ENCODE peak calls at places on chromosomes 4 and X, in five cellular contexts. J, A, O, Y and X are unnamed samples. For H3K9me3, the result is how much of the 10 kb centered on the place peaks cover.

GRCh38 chr4:97457253-97457652 is 686.0 kb downstream of the STPG2 start:
- DNase-seq in J (no peak), Y (no peak), O (no peak), A (no peak), X (no peak)

GRCh38 chr4:177322156-177322685 is 12.5 kb downstream of the NEIL3 start:
- DNase-seq in O (peak), Y (no peak), J (peak), A (no peak), X (no peak)

GRCh38 chr4:87491436-87491835 is 37.7 kb downstream of the SPARCL1 start:
- DNase-seq in A (no peak), Y (no peak), O (no peak), J (no peak), X (no peak)

GRCh38 chr4:53693909-53694308 is 102.6 kb upstream of the LNX1 start:
- DNase-seq in J (no peak), A (no peak), O (no peak), Y (no peak), X (no peak)

GRCh38 chr4:171484681-171485080 is 328.5 kb upstream of the GALNTL6 start:
- DNase-seq in A (no peak), J (no peak), Y (no peak), O (no peak), X (no peak)

GRCh38 chr4:174613979-174614378 is 91.7 kb upstream of the HPGD start:
- DNase-seq in J (no peak), A (no peak), Y (no peak), O (no peak), X (no peak)

GRCh38 chrX:7083468-7084396 is 63.8 kb upstream of the STS start:
- DNase-seq in J (peak), O (peak), Y (no peak), A (no peak), X (no peak)

GRCh38 chr4:8232748-8233147 is 33.7 kb downstream of the SH3TC1 start:
- DNase-seq in O (no peak), A (no peak), Y (no peak), J (no peak), X (no peak)

GRCh38 chr4:102789317-102789717 is 28.5 kb upstream of the MANBA start:
- DNase-seq in Y (no peak), O (no peak), J (peak), A (no peak), X (no peak)

GRCh38 chr4:41839945-41840854 is 91.7 kb upstream of the PHOX2B start:
- DNase-seq in Y (no peak), O (no peak), A (no peak), J (no peak), X (no peak)

GRCh38 chrX:149962859-149963757 is 24.8 kb upstream of the EOLA2 start:
- DNase-seq in Y (no peak), A (peak), O (peak), J (peak), X (peak)

GRCh38 chrX:153179131-153179530 is at the start of gene MAGEA1:
- DNase-seq in O (no peak), J (no peak), A (no peak), Y (no peak), X (no peak)

GRCh38 chr4:73902038-73902637 is 32.9 kb downstream of the CXCL1 start:
- DNase-seq in Y (no peak), O (peak), J (peak), A (no peak), X (no peak)

GRCh38 chrX:131068945-131069719 is 11.0 kb downstream of the ARHGAP36 start:
- DNase-seq in Y (no peak), O (peak), A (peak), J (no peak), X (peak)

GRCh38 chr4:189202182-189202868 is 738.3 kb upstream of the FRG1 start:
- DNase-seq in Y (no peak), O (peak), A (peak), J (peak), X (peak)

GRCh38 chrX:70038951-70039350 is 10.8 kb downstream of the AWAT2 start:
- DNase-seq in O (no peak), J (no peak), A (no peak), Y (no peak), X (no peak)

GRCh38 chr4:106775636-106776035 is 260.5 kb downstream of the DKK2 start:
- DNase-seq in O (no peak), Y (no peak), A (no peak), J (no peak), X (no peak)

GRCh38 chr4:4866833-4867744 is 7.6 kb downstream of the MSX1 start:
- DNase-seq in O (peak), J (no peak), A (peak), Y (no peak), X (no peak)

GRCh38 chr4:23775694-23776093 is 114.2 kb downstream of the PPARGC1A start:
- DNase-seq in J (no peak), Y (no peak), A (peak), O (no peak), X (no peak)

GRCh38 chr4:101649790-101650450 is 140.6 kb upstream of the BANK1 start:
- DNase-seq in Y (no peak), J (no peak), O (no peak), A (no peak), X (no peak)

GRCh38 chr4:94849901-94850300 is 92.1 kb downstream of the BMPR1B start:
- DNase-seq in Y (no peak), A (no peak), J (no peak), O (no peak), X (no peak)

GRCh38 chr4:164931551-164932324 is 45.7 kb downstream of the TRIM61 start:
- DNase-seq in O (no peak), J (no peak), A (no peak), Y (no peak), X (no peak)

GRCh38 chr4:21768349-21769310 is 179.9 kb downstream of the KCNIP4 start:
- DNase-seq in O (peak), J (peak), A (no peak), Y (no peak), X (peak)

GRCh38 chrX:115892787-115893671 is 277.5 kb upstream of the AGTR2 start:
- DNase-seq in J (peak), O (peak), Y (no peak), A (peak), X (no peak)

GRCh38 chr4:74473155-74473811 is 28.3 kb downstream of the AREG start:
- DNase-seq in J (peak), O (peak), A (no peak), Y (no peak), X (no peak)

GRCh38 chr4:40888916-40889315 is 139.2 kb downstream of the NSUN7 start:
- DNase-seq in A (no peak), J (no peak), O (no peak), Y (no peak), X (no peak)

GRCh38 chr4:145501051-145501660 is 19.5 kb downstream of the SMAD1 start:
- DNase-seq in O (no peak), Y (no peak), J (no peak), A (no peak), X (no peak)

GRCh38 chr4:72352746-72353145 is 216.3 kb downstream of the ADAMTS3 start:
- DNase-seq in J (no peak), A (no peak), Y (no peak), O (no peak), X (no peak)

GRCh38 chrX:42085836-42086235 is 162.5 kb upstream of the CASK start:
- DNase-seq in A (no peak), O (no peak), J (no peak), Y (no peak), X (no peak)

GRCh38 chr4:16790508-16790907 is 107.9 kb downstream of the LDB2 start:
- DNase-seq in A (no peak), O (no peak), J (no peak), Y (no peak), X (no peak)

GRCh38 chr4:40838742-40839141 is 89.0 kb downstream of the NSUN7 start:
- DNase-seq in O (no peak), A (no peak), J (peak), Y (no peak), X (no peak)

GRCh38 chrX:63889001-63889400 is 104.0 kb upstream of the ARHGEF9 start:
- DNase-seq in O (peak), J (peak), Y (no peak), A (no peak), X (no peak)

GRCh38 chrX:17535229-17535628 is 160.2 kb downstream of the NHS start:
- DNase-seq in J (peak), O (no peak), Y (no peak), A (peak), X (no peak)

GRCh38 chrX:22922961-22923360 is 76.8 kb upstream of the DDX53 start:
- DNase-seq in Y (no peak), J (peak), A (no peak), O (peak), X (no peak)

GRCh38 chrX:120653000-120653399 is 23.1 kb upstream of the C1GALT1C1 start:
- DNase-seq in J (no peak), A (no peak), Y (no peak), O (no peak), X (no peak)

GRCh38 chrX:14489437-14489836 is 39.9 kb upstream of the GLRA2 start:
- DNase-seq in O (no peak), J (no peak), A (no peak), Y (no peak), X (no peak)

GRCh38 chr4:113049421-113050355 is at the start of gene ANK2:
- DNase-seq in O (no peak), A (peak), J (no peak), Y (peak), X (peak)

GRCh38 chr4:95304898-95305297 is 243.9 kb downstream of the UNC5C start:
- DNase-seq in O (peak), A (no peak), Y (no peak), J (peak), X (peak)

GRCh38 chr4:26206339-26206738 is 114.5 kb upstream of the RBPJ start:
- DNase-seq in Y (no peak), O (no peak), J (peak), A (no peak), X (no peak)

DNA sequence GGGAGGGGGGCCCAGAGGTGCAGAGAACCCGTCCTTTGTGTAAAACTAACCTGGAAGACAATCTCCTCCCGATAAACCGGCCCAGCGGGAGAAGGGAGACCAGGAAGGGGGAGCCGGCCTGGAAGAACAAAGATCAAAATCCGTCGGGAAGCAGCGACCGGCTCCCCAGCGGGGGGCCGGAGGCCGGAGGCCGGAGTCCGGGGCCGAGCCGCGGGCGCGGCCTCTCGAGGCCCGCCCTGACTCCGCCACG is 552 bp downstream of the ZDHHC9 start:
- DNase-seq in O (no peak), A (peak), Y (no peak), J (no peak), X (no peak)
- H3K18ac ChIP-seq in O (no peak), A (no peak), Y (no peak), J (no peak), X (no peak)

GRCh38 chrX:55668084-55668483 is 44.9 kb downstream of the FOXR2 start:
- DNase-seq in J (no peak), A (no peak), O (no peak), Y (no peak), X (no peak)
- H3K9me3 ChIP-seq in J (under half), A (under half), O (under half), Y (under half), X (under half)

GRCh38 chr4:56909083-56909981 is 1.6 kb downstream of the REST start:
- DNase-seq in Y (no peak), O (peak), A (peak), J (peak), X (peak)

GRCh38 chr4:56907489-56908205 is at the start of gene REST:
- DNase-seq in Y (peak), O (peak), J (peak), A (peak), X (peak)

GRCh38 chr4:56906534-56906933 is 1.2 kb upstream of the REST start:
- DNase-seq in J (no peak), A (no peak), O (peak), Y (no peak), X (peak)

GRCh38 chr4:56907009-56907408 is 691 bp upstream of the REST start:
- DNase-seq in J (no peak), Y (no peak), O (no peak), A (peak), X (no peak)

DNA sequence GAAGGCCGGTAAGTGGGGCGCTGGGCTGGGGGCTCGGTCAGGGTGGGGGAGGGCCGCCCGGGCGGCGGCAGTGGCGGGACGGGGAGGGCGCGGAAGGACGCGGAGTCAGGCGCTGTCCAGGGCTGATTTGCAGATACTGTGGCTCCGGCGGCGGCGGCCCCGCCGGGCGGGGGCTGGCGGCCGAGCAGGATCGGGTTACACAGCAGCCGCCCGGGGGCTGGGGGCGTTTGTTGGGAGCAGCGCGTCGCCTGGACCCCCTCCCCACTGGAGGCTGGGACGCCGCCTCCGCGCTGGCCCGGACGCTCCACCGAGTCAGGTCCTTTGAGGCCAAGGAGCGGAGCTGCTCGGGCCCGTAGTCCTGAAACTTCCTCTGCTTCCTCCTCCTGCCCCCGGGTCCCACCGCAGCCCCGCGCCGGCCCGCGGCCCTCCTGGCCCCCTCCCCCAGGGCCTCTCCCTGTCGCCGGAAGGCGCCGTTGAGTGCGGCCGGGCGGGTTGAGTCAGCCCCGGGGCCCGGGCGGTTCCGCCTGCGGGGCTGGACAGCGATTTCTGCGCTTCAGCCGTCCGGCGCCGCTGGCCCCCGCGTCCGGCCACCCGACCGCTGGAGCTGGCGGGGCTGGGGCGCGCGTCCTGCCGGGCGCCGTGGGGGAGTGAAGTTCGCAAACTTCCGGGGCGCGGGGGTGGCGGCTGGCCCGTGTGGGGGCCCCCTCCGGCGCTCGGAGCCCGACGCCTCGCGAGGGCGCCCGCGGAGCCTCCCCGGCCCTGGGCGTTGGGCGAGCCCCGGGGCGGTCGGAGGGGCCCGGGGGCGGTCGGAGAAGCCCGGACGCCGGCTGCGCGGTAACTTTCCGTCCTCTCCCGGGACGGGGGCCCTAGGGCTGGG is 744 bp downstream of the REST start:
- DNase-seq in J (peak), O (peak), Y (peak), A (peak), X (peak)
- H4K8ac ChIP-seq in J (peak), O (peak), Y (peak), A (no peak), X (no peak)

GRCh38 chrX:137566746-137567473 is 983 bp downstream of the ZIC3 start:
- DNase-seq in J (no peak), A (no peak), Y (no peak), O (no peak), X (no peak)
- H3K18ac ChIP-seq in J (no peak), A (no peak), Y (peak), O (no peak), X (peak)

DNA sequence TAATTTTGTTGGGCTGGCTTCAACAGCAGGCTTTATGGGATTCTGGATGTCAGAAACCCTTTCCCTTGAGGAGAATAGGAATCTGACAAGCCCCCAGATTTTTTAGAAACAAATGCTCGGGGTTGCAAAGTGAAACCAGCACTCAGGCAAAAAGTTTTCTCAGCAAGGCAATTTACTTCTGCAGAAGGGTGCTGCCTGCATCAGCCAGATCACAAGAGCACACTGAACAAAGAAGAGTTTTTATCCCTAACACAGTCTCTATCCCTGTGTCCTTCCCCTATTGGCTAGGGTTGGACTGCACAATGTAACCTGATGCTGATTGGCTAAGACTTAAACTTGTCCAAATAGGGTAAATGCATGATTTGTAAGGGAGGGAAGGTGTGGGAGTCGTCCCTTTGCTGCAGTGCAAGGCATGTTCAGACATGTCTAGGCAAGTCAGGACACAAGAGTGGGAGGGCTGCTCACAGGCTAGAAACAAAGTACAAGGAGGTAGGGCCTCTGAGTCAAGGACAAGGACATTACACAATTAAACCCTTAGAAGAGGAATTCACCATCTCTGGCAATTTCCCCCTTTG is 175.8 kb downstream of the CCNG2 start:
- DNase-seq in J (no peak), A (peak), Y (no peak), O (no peak), X (no peak)
- H3K9me3 ChIP-seq in J (under half), A (under half), Y (under half), O (under half), X (under half)

GRCh38 chr4:110200673-110201072 is 2.3 kb upstream of the ELOVL6 start:
- DNase-seq in Y (no peak), A (no peak), J (no peak), O (no peak), X (no peak)

GRCh38 chr4:110196206-110196870 is 2.1 kb downstream of the ELOVL6 start:
- DNase-seq in J (peak), Y (no peak), A (peak), O (peak), X (peak)

GRCh38 chr4:110197421-110198398 is 705 bp downstream of the ELOVL6 start:
- DNase-seq in J (peak), O (peak), Y (no peak), A (peak), X (no peak)

GRCh38 chr4:110196871-110197420 is 1.5 kb downstream of the ELOVL6 start:
- DNase-seq in J (peak), Y (no peak), O (no peak), A (peak), X (no peak)

GRCh38 chr4:110198472-110199419 is at the start of gene ELOVL6:
- DNase-seq in A (peak), J (peak), Y (peak), O (peak), X (peak)
- H4K8ac ChIP-seq in A (no peak), J (peak), Y (peak), O (peak), X (no peak)

GRCh38 chr4:6562931-6563901 is 11.8 kb upstream of the MAN2B2 start:
- DNase-seq in A (no peak), Y (no peak), O (peak), J (no peak), X (no peak)
- H3K18ac ChIP-seq in A (no peak), Y (no peak), O (no peak), J (no peak), X (peak)

GRCh38 chr4:61543976-61544375 is 343.9 kb downstream of the ADGRL3 start:
- DNase-seq in J (no peak), O (no peak), A (no peak), Y (no peak), X (no peak)

GRCh38 chr4:61553562-61554125 is 353.5 kb downstream of the ADGRL3 start:
- DNase-seq in J (no peak), O (no peak), Y (no peak), A (no peak), X (no peak)

GRCh38 chr4:61545902-61546498 is 345.9 kb downstream of the ADGRL3 start:
- DNase-seq in J (no peak), O (peak), A (no peak), Y (no peak), X (no peak)

GRCh38 chr4:61549356-61549755 is 349.2 kb downstream of the ADGRL3 start:
- DNase-seq in A (no peak), J (no peak), Y (no peak), O (no peak), X (no peak)
- H3K9me3 ChIP-seq in A (under half), J (under half), Y (under half), O (under half), X (under half)

GRCh38 chrX:44101300-44101699 is 128.1 kb upstream of the NDP start:
- DNase-seq in O (no peak), A (no peak), J (no peak), Y (no peak), X (no peak)

GRCh38 chrX:44106864-44107263 is 133.7 kb upstream of the NDP start:
- DNase-seq in O (no peak), J (no peak), A (no peak), Y (no peak), X (no peak)

GRCh38 chrX:44105228-44105913 is 132.2 kb upstream of the NDP start:
- DNase-seq in A (peak), J (no peak), Y (no peak), O (no peak), X (no peak)

DNA sequence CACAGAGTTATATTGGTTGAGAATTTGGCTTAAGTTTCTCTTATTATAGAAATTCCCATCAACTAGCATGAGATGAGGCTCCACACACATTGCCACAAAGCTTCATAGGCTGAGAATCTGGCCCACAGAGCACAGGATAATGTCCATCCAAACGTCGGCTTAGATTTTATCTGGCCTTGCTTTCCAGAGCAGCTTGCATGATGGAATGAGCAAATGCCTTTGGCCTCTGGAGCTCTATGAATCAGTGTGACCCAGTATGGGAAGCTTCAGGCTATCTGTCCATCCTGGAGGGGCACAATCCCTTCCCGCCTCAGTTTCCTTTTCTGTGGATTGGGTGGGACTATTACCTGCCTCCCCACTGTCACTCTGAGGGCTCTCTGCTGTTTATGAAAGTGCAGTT is 131.5 kb upstream of the NDP start:
- DNase-seq in A (no peak), Y (no peak), J (no peak), O (no peak), X (no peak)
- H4K8ac ChIP-seq in A (no peak), Y (no peak), J (no peak), O (no peak), X (no peak)